ENCODE peak calls at places on chromosome 22, in four cellular contexts. A is fibroblast of lung, Z is A549, K is cardiac muscle cell. P is an unnamed sample. For H3K4me1, the result is how much of the 10 kb centered on the place peaks cover.

GRCh38 chr22:49329636-49330035 is 498.0 kb downstream of the BRD1 start:
- DNase-seq in A (no peak), Z (no peak), K (no peak), P (no peak)

GRCh38 chr22:30198152-30198845 is 48.3 kb downstream of the LIF start:
- DNase-seq in A (no peak), Z (no peak), K (no peak), P (no peak)

GRCh38 chr22:30949934-30950660 is 18.5 kb downstream of the MORC2 start:
- DNase-seq in A (no peak), Z (no peak), K (no peak), P (peak)

GRCh38 chr22:29883831-29884139 is 811 bp downstream of the MTMR3 start:
- DNase-seq in A (no peak), Z (no peak), K (no peak), P (no peak)

GRCh38 chr22:47129902-47130301 is 367.5 kb downstream of the TBC1D22A start:
- DNase-seq in A (no peak), Z (no peak), K (no peak), P (peak)

GRCh38 chr22:49290711-49291110 is 537.0 kb downstream of the BRD1 start:
- DNase-seq in A (no peak), Z (no peak), K (no peak), P (no peak)

GRCh38 chr22:32175751-32176644 is 16.9 kb upstream of the C22orf42 start:
- DNase-seq in A (no peak), Z (no peak), K (no peak), P (no peak)

GRCh38 chr22:43561421-43562178 is 149.8 kb downstream of the MPPED1 start:
- DNase-seq in A (no peak), Z (no peak), K (no peak), P (no peak)

GRCh38 chr22:44068422-44069191 is 44.5 kb downstream of the PARVB start:
- DNase-seq in A (no peak), Z (no peak), K (no peak), P (no peak)

GRCh38 chr22:17772249-17772962 is 1.9 kb downstream of the BID start:
- DNase-seq in A (peak), Z (no peak), K (no peak), P (no peak)

GRCh38 chr22:42338502-42338901 is 68.0 kb upstream of the TCF20 start:
- DNase-seq in A (no peak), Z (no peak), K (no peak), P (no peak)

GRCh38 chr22:32967285-32968101 is 90.7 kb downstream of the SYN3 start:
- DNase-seq in A (no peak), Z (no peak), K (no peak), P (no peak)

GRCh38 chr22:17781319-17782031 is 7.2 kb upstream of the BID start:
- DNase-seq in A (peak), Z (peak), K (peak), P (peak)

GRCh38 chr22:46984751-46985506 is 222.5 kb downstream of the TBC1D22A start:
- DNase-seq in A (peak), Z (no peak), K (peak), P (peak)

DNA sequence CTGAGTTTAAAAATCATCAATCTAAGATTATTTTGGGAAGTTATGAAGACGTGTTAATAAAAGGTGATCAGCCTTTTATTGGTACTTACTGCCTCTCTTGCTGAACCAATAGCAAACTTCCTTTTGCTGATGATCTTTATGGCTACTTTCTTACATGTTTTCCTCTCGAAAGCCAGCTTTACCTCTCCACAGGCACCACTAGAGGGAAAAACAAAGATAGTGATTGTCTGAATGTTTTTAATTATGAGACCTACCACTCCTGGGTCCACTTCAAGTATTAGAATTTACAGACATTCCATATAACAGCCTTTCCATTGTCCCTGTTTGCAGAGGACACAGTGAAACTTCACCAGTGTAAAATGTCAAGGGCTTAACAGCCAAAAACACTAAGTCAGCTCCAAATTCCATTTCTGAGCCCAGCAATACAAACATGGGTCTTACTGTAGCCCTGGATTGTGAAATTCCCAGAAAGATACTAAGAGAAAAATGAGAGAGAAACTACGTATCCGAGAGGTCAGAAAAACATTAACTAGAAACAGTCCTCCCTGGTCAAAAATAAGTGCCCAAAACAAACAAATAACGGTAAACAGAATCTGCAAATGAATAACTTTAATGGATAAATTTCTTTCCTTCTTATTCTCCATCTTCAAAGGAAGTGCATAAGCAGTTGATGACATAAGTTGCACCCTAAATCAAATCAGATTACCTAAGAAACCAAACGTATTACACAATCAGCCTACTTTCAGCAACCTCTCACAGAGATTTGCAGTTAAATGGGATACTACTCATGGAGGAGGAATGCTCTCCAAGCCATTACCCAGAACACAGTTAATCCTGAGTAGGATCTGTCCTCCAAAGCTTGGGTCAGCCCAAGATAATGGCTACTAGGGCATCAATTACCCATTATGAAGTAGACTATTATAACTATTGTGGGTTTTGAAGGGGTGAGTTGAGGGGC is 29.5 kb downstream of the CHEK2 start:
- DNase-seq in A (peak), Z (peak), K (peak), P (peak)
- TF ChIP-seq CTCF in A (peak), Z (no peak), K (peak), P (no peak)

GRCh38 chr22:26894362-26894761 is 237.0 kb downstream of the MIAT start:
- DNase-seq in A (peak), Z (no peak), K (no peak), P (no peak)
- H3K27ac ChIP-seq in A (peak), Z (peak), K (no peak), P (peak)

GRCh38 chr22:37674248-37674647 is 1.2 kb upstream of the LGALS1 start:
- DNase-seq in A (no peak), Z (no peak), K (no peak), P (no peak)

GRCh38 chr22:37674951-37675929 is at the start of gene LGALS1:
- DNase-seq in A (peak), Z (peak), K (peak), P (peak)

GRCh38 chr22:37678372-37678771 is 2.9 kb downstream of the LGALS1 start:
- DNase-seq in A (no peak), Z (no peak), K (no peak), P (no peak)

GRCh38 chr22:37675930-37676571 is 615 bp downstream of the LGALS1 start:
- DNase-seq in A (peak), Z (no peak), K (peak), P (no peak)

DNA sequence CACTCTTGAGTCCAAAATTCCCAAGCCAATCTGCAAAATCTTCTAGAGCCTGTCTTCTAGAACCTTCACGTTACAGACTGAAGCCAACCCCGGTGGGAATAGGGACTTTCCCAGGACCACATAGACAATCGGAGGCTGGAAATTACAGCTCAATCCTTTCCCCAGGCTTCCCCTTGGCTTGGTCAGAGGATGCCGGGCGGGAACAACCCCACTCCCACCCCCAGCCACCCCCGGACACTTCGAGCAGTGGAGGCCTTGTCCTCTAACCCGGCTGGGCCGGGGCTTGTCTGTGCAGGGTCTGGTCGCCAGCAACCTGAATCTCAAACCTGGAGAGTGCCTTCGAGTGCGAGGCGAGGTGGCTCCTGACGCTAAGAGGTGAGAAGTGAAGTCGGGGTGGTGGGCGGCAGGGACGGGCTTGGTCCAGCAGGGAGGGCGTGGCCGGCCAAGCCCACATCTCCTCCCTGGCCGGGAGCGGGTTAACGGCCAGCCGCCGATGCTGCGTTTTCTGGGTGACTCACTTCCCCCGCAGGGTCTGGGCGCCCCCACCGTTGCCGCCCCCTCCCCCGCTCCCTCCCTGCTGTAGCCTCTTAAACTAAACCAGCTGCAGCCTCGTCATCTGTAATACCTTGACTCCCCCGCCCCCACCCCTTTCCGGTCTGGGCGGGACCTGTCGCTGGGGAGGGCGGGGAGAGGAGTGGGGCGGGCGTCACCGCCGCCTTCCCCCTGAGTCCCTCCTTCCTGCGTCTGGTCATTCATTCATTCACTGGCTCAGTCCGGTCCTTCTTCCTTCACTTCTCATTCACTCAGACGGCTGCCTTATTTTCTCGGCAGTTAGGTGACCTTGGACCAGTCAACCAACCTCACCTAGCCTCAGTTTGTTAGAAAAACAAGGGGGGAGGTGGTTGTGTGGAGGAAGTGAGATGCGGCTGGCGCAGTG is 1.5 kb downstream of the LGALS1 start:
- DNase-seq in A (peak), Z (no peak), K (peak), P (peak)
- H3K4me1 ChIP-seq in A (under half), Z (under half), K (under half), P (under half)

GRCh38 chr22:20465759-20466077 is 28.1 kb upstream of the SCARF2 start:
- DNase-seq in A (no peak), Z (no peak), K (no peak), P (no peak)

GRCh38 chr22:20464912-20465758 is 27.5 kb upstream of the SCARF2 start:
- DNase-seq in A (no peak), Z (no peak), K (no peak), P (no peak)

GRCh38 chr22:20464096-20464614 is 26.5 kb upstream of the SCARF2 start:
- DNase-seq in A (no peak), Z (no peak), K (no peak), P (no peak)

GRCh38 chr22:20466659-20467379 is 28.8 kb downstream of the KLHL22 start:
- DNase-seq in A (no peak), Z (no peak), K (no peak), P (no peak)

GRCh38 chr22:20463324-20464095 is 25.9 kb upstream of the SCARF2 start:
- DNase-seq in A (no peak), Z (no peak), K (no peak), P (no peak)
- TF ChIP-seq CTCF in A (no peak), Z (no peak), K (no peak), P (no peak)

GRCh38 chr22:23241562-23242472 is 61.5 kb downstream of the BCR start:
- DNase-seq in A (no peak), Z (no peak), K (no peak), P (no peak)

GRCh38 chr22:23239429-23239828 is 59.1 kb downstream of the BCR start:
- DNase-seq in A (no peak), Z (no peak), K (no peak), P (no peak)

GRCh38 chr22:23238707-23239106 is 58.4 kb downstream of the BCR start:
- DNase-seq in A (no peak), Z (no peak), K (no peak), P (no peak)

GRCh38 chr22:23242473-23243001 is 62.2 kb downstream of the BCR start:
- DNase-seq in A (peak), Z (no peak), K (no peak), P (no peak)

DNA sequence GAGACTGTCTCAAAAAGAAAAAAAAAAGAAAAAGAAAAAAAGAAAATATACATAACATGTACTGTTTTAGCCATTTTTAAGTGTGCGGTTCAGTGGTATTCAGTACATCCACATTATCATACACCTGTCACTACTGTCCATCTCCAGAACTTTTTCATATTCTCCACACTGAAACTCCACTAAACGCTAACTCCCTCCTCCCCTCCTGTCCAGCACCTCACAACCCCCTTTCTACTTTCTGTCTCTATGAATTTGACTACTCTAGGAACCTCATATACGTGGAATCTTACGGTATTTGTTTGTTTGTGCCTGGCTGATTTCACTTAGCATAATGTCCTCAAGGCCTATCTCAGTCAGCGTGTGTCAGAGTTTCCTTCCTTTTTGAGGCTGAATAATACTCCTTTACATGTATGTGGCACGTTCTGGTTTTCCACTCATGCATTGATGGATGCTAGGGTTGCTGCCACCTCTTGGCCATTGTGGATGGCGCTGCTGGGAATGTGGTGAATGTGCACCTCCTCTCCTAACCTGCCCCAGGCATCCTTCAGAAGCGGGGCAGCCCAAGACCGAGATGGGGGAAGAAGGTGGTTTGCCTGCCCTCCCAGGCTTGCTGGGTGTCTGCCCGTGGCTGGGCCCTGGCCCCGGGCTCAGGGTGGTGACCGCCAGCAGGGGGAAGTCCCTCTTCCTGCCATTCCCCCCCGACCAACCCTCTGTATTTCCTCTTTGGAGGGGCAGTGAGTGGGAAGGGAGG is 60.5 kb downstream of the BCR start:
- DNase-seq in A (no peak), Z (peak), K (no peak), P (peak)
- H3K27ac ChIP-seq in A (no peak), Z (no peak), K (no peak), P (no peak)

GRCh38 chr22:36257308-36257707 is 4.4 kb downstream of the APOL1 start:
- DNase-seq in A (no peak), Z (no peak), K (no peak), P (no peak)

GRCh38 chr22:36253523-36254490 is 874 bp downstream of the APOL1 start:
- DNase-seq in A (no peak), Z (no peak), K (peak), P (no peak)

GRCh38 chr22:36256474-36256873 is 3.5 kb downstream of the APOL1 start:
- DNase-seq in A (no peak), Z (no peak), K (no peak), P (no peak)

GRCh38 chr22:36249160-36249559 is 3.8 kb upstream of the APOL1 start:
- DNase-seq in A (no peak), Z (no peak), K (no peak), P (no peak)

GRCh38 chr22:36252754-36253522 is at the start of gene APOL1:
- DNase-seq in A (no peak), Z (no peak), K (no peak), P (no peak)
- H3K4me1 ChIP-seq in A (under half), Z (half or more), K (under half), P (under half)

GRCh38 chr22:41256898-41257260 is 16.1 kb upstream of the CHADL start:
- DNase-seq in A (peak), Z (no peak), K (peak), P (no peak)

GRCh38 chr22:41252365-41252764 is 11.6 kb upstream of the CHADL start:
- DNase-seq in A (no peak), Z (no peak), K (no peak), P (no peak)

GRCh38 chr22:41257696-41258095 is 17.0 kb upstream of the CHADL start:
- DNase-seq in A (no peak), Z (no peak), K (no peak), P (no peak)

GRCh38 chr22:41254230-41254629 is 13.5 kb upstream of the CHADL start:
- DNase-seq in A (no peak), Z (no peak), K (no peak), P (no peak)

GRCh38 chr22:41256254-41256897 is 15.6 kb upstream of the CHADL start:
- DNase-seq in A (peak), Z (peak), K (peak), P (no peak)
- TF ChIP-seq CTCF in A (peak), Z (no peak), K (no peak), P (peak)

GRCh38 chr22:41305646-41306045 is 4.3 kb downstream of the ZC3H7B start:
- DNase-seq in A (peak), Z (no peak), K (peak), P (peak)
- H3K27ac ChIP-seq in A (no peak), Z (no peak), K (no peak), P (no peak)

GRCh38 chr22:24304067-24304675 is 33.5 kb downstream of the SPECC1L start:
- DNase-seq in A (no peak), Z (no peak), K (no peak), P (no peak)

GRCh38 chr22:24305260-24305692 is 34.6 kb downstream of the SPECC1L start:
- DNase-seq in A (peak), Z (no peak), K (peak), P (peak)

GRCh38 chr22:24302591-24302990 is 32.0 kb downstream of the SPECC1L start:
- DNase-seq in A (no peak), Z (no peak), K (no peak), P (no peak)

GRCh38 chr22:24303007-24303406 is 32.4 kb downstream of the SPECC1L start:
- DNase-seq in A (no peak), Z (no peak), K (no peak), P (peak)
- H3K4me1 ChIP-seq in A (under half), Z (under half), K (under half), P (under half)